ENCODE peak calls at places on chromosomes 12 and 14, in eight cellular contexts. Y, I, P, L, J, S, R and G are unnamed samples.

GRCh38 chr12:126385785-126386184 is 1320.5 kb downstream of the AACS start:
- DNase-seq in Y (no peak), I (no peak), P (no peak), L (no peak), J (no peak), S (peak; percentile 71), R (peak; percentile 19), G (peak; percentile 28)

GRCh38 chr12:23356927-23357708 is 592.4 kb downstream of the SOX5 start:
- DNase-seq in Y (no peak), I (no peak), P (no peak), L (no peak), J (no peak), S (no peak), R (no peak), G (no peak)

GRCh38 chr12:26453246-26453645 is 257.9 kb downstream of the SSPN start:
- DNase-seq in Y (no peak), I (no peak), P (no peak), L (no peak), J (no peak), S (no peak), R (no peak), G (no peak)

GRCh38 chr12:7154901-7155470 is 24.8 kb downstream of the CLSTN3 start:
- DNase-seq in Y (no peak), I (no peak), P (no peak), L (no peak), J (no peak), S (peak; percentile 26), R (no peak), G (no peak)

GRCh38 chr14:33218030-33218429 is 279.4 kb downstream of the NPAS3 start:
- DNase-seq in Y (no peak), I (no peak), P (no peak), L (no peak), J (no peak), S (no peak), R (no peak), G (no peak)

GRCh38 chr12:23084236-23084995 is 459.4 kb downstream of the ETNK1 start:
- DNase-seq in Y (peak; percentile 83), I (peak; percentile 98), P (no peak), L (no peak), J (no peak), S (peak; percentile 10), R (peak; percentile 77), G (peak; percentile 94)

GRCh38 chr12:100207311-100207710 is 6.7 kb downstream of the ACTR6 start:
- DNase-seq in Y (no peak), I (no peak), P (no peak), L (no peak), J (no peak), S (no peak), R (no peak), G (no peak)

GRCh38 chr14:58690801-58691516 is 53.2 kb downstream of the DACT1 start:
- DNase-seq in Y (no peak), I (no peak), P (no peak), L (peak; percentile 89), J (no peak), S (no peak), R (no peak), G (no peak)

GRCh38 chr12:386651-387050 is 2.5 kb downstream of the KDM5A start:
- DNase-seq in Y (no peak), I (peak; percentile 57), P (no peak), L (no peak), J (no peak), S (peak; percentile 13), R (peak; percentile 37), G (peak; percentile 43)

GRCh38 chr12:69189378-69189978 is 49.9 kb upstream of the CPSF6 start:
- DNase-seq in Y (no peak), I (no peak), P (no peak), L (no peak), J (no peak), S (no peak), R (peak; percentile 10), G (no peak)

GRCh38 chr12:128940974-128941373 is 87.7 kb downstream of the GLT1D1 start:
- DNase-seq in Y (no peak), I (no peak), P (no peak), L (no peak), J (no peak), S (no peak), R (no peak), G (no peak)

GRCh38 chr12:2481951-2482350 is 312.8 kb upstream of the FKBP4 start:
- DNase-seq in Y (no peak), I (no peak), P (no peak), L (no peak), J (no peak), S (peak; percentile 19), R (no peak), G (no peak)

GRCh38 chr12:46303039-46303666 is 34.3 kb upstream of the SLC38A1 start:
- DNase-seq in Y (peak; percentile 9), I (peak; percentile 53), P (peak; percentile 28), L (peak; percentile 22), J (no peak), S (peak; percentile 49), R (peak; percentile 60), G (peak; percentile 25)

GRCh38 chr12:9829483-9829882 is 2.2 kb downstream of the KLRF1 start:
- DNase-seq in Y (no peak), I (no peak), P (no peak), L (no peak), J (no peak), S (no peak), R (no peak), G (no peak)

GRCh38 chr12:52147367-52147972 is 44.3 kb downstream of the KRT80 start:
- DNase-seq in Y (peak; percentile 88), I (peak; percentile 99), P (peak; percentile 81), L (peak; percentile 94), J (no peak), S (peak; percentile 99), R (peak; percentile 99), G (peak; percentile 99)

GRCh38 chr12:54853933-54854538 is at the start of gene MUCL1:
- DNase-seq in Y (peak; percentile 31), I (peak; percentile 71), P (peak; percentile 82), L (no peak), J (peak; percentile 15), S (peak; percentile 83), R (peak; percentile 93), G (peak; percentile 67)

GRCh38 chr14:74905595-74906142 is 17.4 kb downstream of the RPS6KL1 start:
- DNase-seq in Y (no peak), I (peak; percentile 20), P (peak; percentile 80), L (peak; percentile 82), J (peak; percentile 52), S (peak; percentile 79), R (peak; percentile 68), G (peak; percentile 23)

GRCh38 chr12:124682425-124683329 is 115.3 kb upstream of the NCOR2 start:
- DNase-seq in Y (no peak), I (no peak), P (no peak), L (no peak), J (no peak), S (no peak), R (no peak), G (no peak)

GRCh38 chr12:124681779-124682391 is 114.5 kb upstream of the NCOR2 start:
- DNase-seq in Y (no peak), I (peak; percentile 32), P (no peak), L (no peak), J (no peak), S (peak; percentile 92), R (peak; percentile 75), G (peak; percentile 64)

GRCh38 chr12:124679047-124679446 is 111.6 kb upstream of the NCOR2 start:
- DNase-seq in Y (no peak), I (no peak), P (no peak), L (no peak), J (no peak), S (no peak), R (no peak), G (no peak)

GRCh38 chr12:124679533-124680371 is 112.3 kb upstream of the NCOR2 start:
- DNase-seq in Y (no peak), I (no peak), P (peak; percentile 89), L (no peak), J (no peak), S (peak; percentile 34), R (peak; percentile 24), G (no peak)

DNA sequence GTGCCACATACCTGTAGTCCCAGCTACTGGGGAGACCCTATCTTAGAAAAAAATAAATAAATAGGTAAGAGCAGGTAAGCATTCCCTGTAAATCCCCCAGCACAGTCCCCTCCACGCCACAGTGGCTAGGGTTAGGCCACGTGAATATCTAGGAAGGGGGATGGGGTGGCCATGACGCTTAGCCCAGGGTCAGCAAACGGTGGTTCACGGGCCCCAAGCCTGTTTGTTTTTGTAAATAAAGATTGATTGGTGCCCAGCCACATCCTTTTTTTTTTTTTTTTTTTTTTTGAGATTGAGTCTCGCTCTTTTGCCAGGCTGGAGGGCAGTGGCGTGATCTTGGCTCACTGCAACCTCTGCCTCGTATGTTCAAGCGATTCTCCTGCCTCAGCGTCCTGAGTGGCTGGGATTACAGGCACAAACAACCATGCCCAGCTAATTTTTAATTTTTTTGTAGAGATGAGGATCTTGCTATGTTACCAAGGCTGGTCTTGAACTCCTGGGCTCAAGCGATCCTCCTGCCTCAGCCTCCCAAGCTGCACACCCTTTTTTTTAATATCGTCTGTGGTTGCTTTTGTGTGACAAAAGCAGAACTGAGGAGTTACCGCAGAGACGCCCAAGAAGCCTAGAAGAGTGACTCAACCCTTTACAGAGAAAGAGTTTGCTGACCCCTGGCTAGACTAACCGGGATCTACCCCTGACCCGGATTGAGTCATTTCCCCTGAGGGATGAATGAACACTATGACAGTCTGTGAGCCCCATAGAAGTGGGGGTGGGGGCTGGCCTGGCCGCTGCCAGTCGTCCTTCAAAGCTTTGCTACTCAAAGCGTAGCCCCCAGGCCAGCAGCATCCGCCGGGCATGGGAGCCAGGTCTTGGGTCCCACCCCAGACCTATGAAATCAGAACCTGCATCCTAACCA is 113.7 kb upstream of the NCOR2 start:
- DNase-seq in Y (peak; percentile 68), I (peak; percentile 97), P (no peak), L (no peak), J (peak; percentile 69), S (peak; percentile 96), R (peak; percentile 99), G (peak; percentile 75)
- TF ChIP-seq CTCF in Y (peak; percentile 37), I (peak; percentile 34), P (no peak), L (no peak), J (peak; percentile 32), S (peak; percentile 17), R (peak; percentile 31), G (peak; percentile 19)

GRCh38 chr12:14567311-14568195 is at the start of gene PLBD1:
- DNase-seq in Y (no peak), I (peak; percentile 27), P (peak; percentile 81), L (peak; percentile 81), J (peak; percentile 41), S (peak; percentile 59), R (peak; percentile 44), G (peak; percentile 29)
- H3K4me3 ChIP-seq in Y (peak within 1 kb of the TSS; percentile 44), I (peak within 1 kb of the TSS; percentile 43), P (peak within 1 kb of the TSS; percentile 62), L (peak within 1 kb of the TSS; percentile 42), J (no peak within 1 kb of the TSS), S (peak within 1 kb of the TSS; percentile 30), R (peak within 1 kb of the TSS; percentile 68), G (peak within 1 kb of the TSS; percentile 39)

DNA sequence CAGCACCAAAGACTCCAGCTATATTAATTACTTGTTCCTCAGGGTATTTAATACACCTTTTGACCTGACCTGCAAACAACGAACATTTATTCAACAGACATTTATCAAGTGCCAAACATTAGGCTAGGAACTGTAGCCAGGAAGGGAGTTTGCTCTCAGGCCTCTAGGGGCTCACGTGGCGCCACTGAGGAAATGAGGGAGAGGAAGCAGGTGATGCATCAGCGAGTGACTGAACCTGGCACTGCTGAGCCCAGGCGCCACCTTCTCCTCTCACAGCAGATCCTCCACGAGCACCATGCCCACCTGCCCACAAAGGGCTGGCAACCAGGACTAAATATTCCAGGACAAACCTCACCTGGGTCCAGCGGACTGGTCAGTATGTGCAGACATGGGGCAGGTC is 50.2 kb downstream of the SETD3 start:
- DNase-seq in Y (no peak), I (peak; percentile 7), P (no peak), L (no peak), J (no peak), S (no peak), R (peak; percentile 10), G (no peak)
- TF ChIP-seq CTCF in Y (peak; percentile 47), I (peak; percentile 29), P (no peak), L (no peak), J (peak; percentile 46), S (peak; percentile 18), R (peak; percentile 36), G (peak; percentile 44)

GRCh38 chr12:113591480-113591971 is 119.9 kb upstream of the LHX5 start:
- DNase-seq in Y (no peak), I (no peak), P (no peak), L (no peak), J (peak; percentile 28), S (no peak), R (peak; percentile 64), G (no peak)
- H3K4me3 ChIP-seq in Y (no peak overlapping the region), I (no peak overlapping the region), P (peak overlapping the region; percentile 36), L (no peak overlapping the region), J (peak overlapping the region; percentile 10), S (no peak overlapping the region), R (peak overlapping the region; percentile 67), G (no peak overlapping the region)